ENCODE peak calls at places on chromosomes 12 and 14, in eight cellular contexts. P, H, S, M, A, Z, O and W are unnamed samples.

GRCh38 chr14:67962215-67962644 is 142.7 kb downstream of the RAD51B start:
- DNase-seq in M (no peak), P (no peak), S (no peak), H (no peak), Z (no peak), O (no peak), A (no peak), W (no peak)

GRCh38 chr12:71838231-71838630 is 1.3 kb upstream of the TBC1D15 start:
- DNase-seq in M (no peak), S (no peak), A (no peak), O (no peak), P (no peak), Z (no peak), H (no peak), W (no peak)

GRCh38 chr12:2739832-2740641 is 54.7 kb upstream of the FKBP4 start:
- DNase-seq in M (peak; percentile 62), S (peak; percentile 15), A (peak; percentile 35), P (peak; percentile 78), H (no peak), Z (no peak), O (no peak), W (no peak)

GRCh38 chr12:67452119-67452805 is 183.1 kb downstream of the CAND1 start:
- DNase-seq in H (no peak), O (no peak), P (no peak), M (no peak), Z (no peak), A (no peak), S (no peak), W (peak; percentile 48)

GRCh38 chr12:21818627-21819026 is 44.1 kb upstream of the KCNJ8 start:
- DNase-seq in P (peak; percentile 52), M (no peak), H (no peak), O (no peak), A (no peak), Z (no peak), S (no peak), W (no peak)

GRCh38 chr14:91636604-91637003 is 95.3 kb downstream of the CATSPERB start:
- DNase-seq in Z (no peak), P (peak; percentile 81), O (no peak), S (no peak), H (no peak), M (no peak), A (no peak), W (no peak)

GRCh38 chr14:102655154-102655553 is 62.7 kb downstream of the RCOR1 start:
- DNase-seq in S (peak; percentile 25), P (peak; percentile 53), H (no peak), O (no peak), Z (no peak), A (no peak), M (no peak), W (no peak)

GRCh38 chr14:102539544-102540309 is 30.2 kb upstream of the ANKRD9 start:
- DNase-seq in Z (no peak), H (peak; percentile 66), P (no peak), S (no peak), A (no peak), M (no peak), O (no peak), W (no peak)

GRCh38 chr14:92934196-92935085 is 11.5 kb downstream of the CHGA start:
- DNase-seq in H (no peak), M (no peak), O (no peak), S (no peak), P (no peak), Z (no peak), A (no peak), W (no peak)

GRCh38 chr12:779745-780734 is 27.7 kb downstream of the WNK1 start:
- DNase-seq in A (no peak), S (no peak), H (no peak), P (peak; percentile 80), M (no peak), Z (no peak), O (no peak), W (no peak)

GRCh38 chr12:3136641-3137267 is 59.6 kb downstream of the TSPAN9 start:
- DNase-seq in P (no peak), S (no peak), O (no peak), A (no peak), Z (no peak), H (no peak), M (no peak), W (no peak)

GRCh38 chr14:61147369-61147897 is 133.7 kb downstream of the TMEM30B start:
- DNase-seq in M (no peak), O (no peak), Z (no peak), H (no peak), P (no peak), S (no peak), A (no peak), W (no peak)

GRCh38 chr12:127723236-127723635 is 543.7 kb upstream of the TMEM132C start:
- DNase-seq in H (no peak), O (no peak), M (no peak), A (no peak), Z (no peak), P (no peak), S (no peak), W (no peak)

GRCh38 chr14:98952595-98953325 is 319.2 kb downstream of the BCL11B start:
- DNase-seq in A (no peak), P (peak; percentile 85), H (no peak), S (no peak), M (no peak), O (no peak), Z (no peak), W (no peak)

GRCh38 chr12:82383930-82384513 is 25.7 kb downstream of the METTL25 start:
- DNase-seq in M (no peak), A (no peak), Z (no peak), S (no peak), P (peak; percentile 45), H (no peak), O (no peak), W (peak; percentile 8)

GRCh38 chr12:55729592-55730446 is 1.0 kb upstream of the CD63 start:
- DNase-seq in O (peak; percentile 88), A (peak; percentile 84), M (peak; percentile 92), Z (no peak), H (peak; percentile 90), S (peak; percentile 70), P (peak; percentile 94), W (no peak)

GRCh38 chr12:106871477-106871876 is 84.2 kb upstream of the TMEM263 start:
- DNase-seq in H (no peak), Z (no peak), P (peak; percentile 80), A (no peak), S (no peak), O (no peak), M (peak; percentile 24), W (no peak)

GRCh38 chr12:126112141-126112540 is 1046.9 kb downstream of the AACS start:
- DNase-seq in H (no peak), O (no peak), P (no peak), S (no peak), Z (no peak), M (no peak), A (no peak), W (no peak)

GRCh38 chr14:84375235-84375634 is 1154.7 kb upstream of the FLRT2 start:
- DNase-seq in S (no peak), P (no peak), H (no peak), O (no peak), M (no peak), Z (no peak), A (no peak), W (no peak)

GRCh38 chr12:78473136-78473535 is 391.4 kb upstream of the SYT1 start:
- DNase-seq in P (peak; percentile 23), H (no peak), Z (no peak), A (no peak), O (no peak), M (no peak), S (no peak), W (no peak)

GRCh38 chr12:1819050-1819449 is 1.3 kb upstream of the LRTM2 start:
- DNase-seq in O (no peak), P (no peak), H (no peak), M (no peak), A (no peak), Z (no peak), S (no peak), W (no peak)

DNA sequence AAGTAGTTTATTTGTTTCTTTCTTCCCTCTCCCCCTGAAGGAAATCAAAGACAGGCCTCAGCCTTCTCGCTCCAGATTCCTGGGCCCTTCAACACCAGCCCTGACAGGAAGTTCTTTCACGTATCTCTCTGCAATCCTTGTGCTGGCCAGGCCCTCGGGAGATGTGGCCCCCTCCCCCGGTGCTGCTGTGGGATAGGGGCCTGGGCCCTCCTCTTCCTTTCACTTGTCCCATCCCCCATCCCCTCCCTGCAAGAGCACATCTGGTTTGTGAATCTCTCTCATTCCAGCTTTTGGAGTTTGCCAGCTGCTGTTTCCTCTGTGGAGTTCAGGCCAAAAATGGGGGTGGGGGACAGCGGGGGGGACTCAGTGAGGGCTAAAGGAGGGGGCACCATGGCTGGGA is 7.2 kb downstream of the LRP1 start:
- DNase-seq in S (no peak), H (no peak), O (no peak), M (peak; percentile 41), P (peak; percentile 56), Z (no peak), A (no peak), W (no peak)
- H3K4me1 ChIP-seq in S (peaks cover 6% of the 10 kb centered on the region), H (peaks cover 45% of the 10 kb centered on the region), O (peaks cover 32% of the 10 kb centered on the region), M (peaks cover 46% of the 10 kb centered on the region), P (peaks cover 86% of the 10 kb centered on the region), Z (peaks cover 89% of the 10 kb centered on the region), A (peaks cover 49% of the 10 kb centered on the region), W (no peaks in the 10 kb centered on the region)

DNA sequence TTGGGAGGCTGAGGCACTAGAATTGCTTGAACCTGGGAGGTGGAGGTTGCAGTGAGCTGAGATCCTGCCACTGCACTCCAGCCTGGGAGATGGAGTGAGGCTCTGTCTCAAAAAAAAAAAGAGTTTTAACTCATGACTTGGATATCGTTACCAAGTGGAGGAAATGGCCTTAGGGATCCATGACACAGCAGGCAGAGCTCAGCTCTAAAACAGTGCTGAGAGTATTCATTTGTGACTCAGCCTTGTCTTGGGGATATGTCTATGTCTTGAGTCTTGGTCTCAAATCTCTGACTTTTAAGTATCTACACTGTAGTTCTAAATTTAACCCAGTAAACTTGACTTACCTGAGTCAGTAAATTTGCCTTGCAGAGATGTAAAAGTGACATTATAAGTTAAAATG is 8.8 kb upstream of the PEX5 start:
- DNase-seq in O (no peak), S (no peak), M (no peak), H (no peak), A (no peak), P (peak; percentile 67), Z (no peak), W (no peak)
- H3K36me3 ChIP-seq in O (no peaks in the 10 kb centered on the region), S (no peaks in the 10 kb centered on the region), M (no peaks in the 10 kb centered on the region), H (no peaks in the 10 kb centered on the region), A (no peaks in the 10 kb centered on the region), P (no peaks in the 10 kb centered on the region), Z (no peaks in the 10 kb centered on the region), W (no peaks in the 10 kb centered on the region)

GRCh38 chr12:52579468-52580450 is 6.1 kb upstream of the KRT74 start:
- DNase-seq in A (no peak), H (no peak), Z (no peak), M (no peak), O (no peak), S (no peak), P (no peak), W (no peak)
- H3K27ac ChIP-seq in A (no peak overlapping the region), H (no peak overlapping the region), Z (peak overlapping the region; percentile 75), M (no peak overlapping the region), O (no peak overlapping the region), S (no peak overlapping the region), P (no peak overlapping the region), W (no peak overlapping the region)

DNA sequence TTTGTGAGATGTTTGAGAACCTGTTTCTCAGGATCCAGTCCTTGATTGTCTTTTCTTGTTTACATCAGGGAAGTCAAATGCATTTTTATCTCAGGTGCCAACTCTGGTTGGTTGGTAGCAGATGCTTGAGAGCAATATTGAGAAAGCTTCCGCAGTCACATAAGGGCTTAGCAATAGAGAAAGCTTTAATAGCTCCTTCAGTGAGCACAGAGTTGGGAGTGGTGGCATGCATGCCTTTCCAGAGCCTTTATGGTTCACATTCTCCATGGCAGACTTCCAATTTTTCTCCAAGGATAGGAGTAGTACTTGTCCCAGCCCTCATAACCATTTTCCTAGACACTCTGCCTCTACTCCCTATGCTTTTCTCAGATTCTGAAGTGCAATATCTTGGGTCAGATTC is 280.4 kb downstream of the AEBP2 start:
- DNase-seq in H (no peak), O (no peak), M (no peak), Z (no peak), S (no peak), P (no peak), A (no peak), W (no peak)
- H3K4me1 ChIP-seq in H (no peaks in the 10 kb centered on the region), O (no peaks in the 10 kb centered on the region), M (peaks cover 24% of the 10 kb centered on the region), Z (no peaks in the 10 kb centered on the region), S (no peaks in the 10 kb centered on the region), P (no peaks in the 10 kb centered on the region), A (no peaks in the 10 kb centered on the region), W (no peaks in the 10 kb centered on the region)